ENCODE peak calls at places on chromosomes 12 and 14, in five cellular contexts. K, X, W, V and U are unnamed samples.

GRCh38 chr14:63659726-63660125 is 18.1 kb upstream of the WDR89 start:
- DNase-seq in K (no peak), X (no peak), W (no peak), V (no peak), U (no peak)

GRCh38 chr14:54285030-54285429 is 111.8 kb upstream of the CDKN3 start:
- DNase-seq in K (no peak), X (no peak), W (no peak), V (no peak), U (no peak)

GRCh38 chr14:98437113-98437512 is 834.9 kb downstream of the BCL11B start:
- DNase-seq in K (no peak), X (no peak), W (no peak), V (no peak), U (no peak)

GRCh38 chr12:2652011-2652400 is 142.8 kb upstream of the FKBP4 start:
- DNase-seq in K (no peak), X (no peak), W (no peak), V (no peak), U (no peak)

GRCh38 chr12:2833327-2833726 is 1.5 kb downstream of the NRIP2 start:
- DNase-seq in K (no peak), X (no peak), W (no peak), V (no peak), U (no peak)

GRCh38 chr12:89685363-89685972 is 23.2 kb downstream of the ATP2B1 start:
- DNase-seq in K (no peak), X (no peak), W (no peak), V (no peak), U (no peak)

GRCh38 chr14:58131386-58131785 is 20.6 kb downstream of the ARMH4 start:
- DNase-seq in K (no peak), X (no peak), W (no peak), V (no peak), U (no peak)

GRCh38 chr14:31934767-31935266 is 142.3 kb upstream of the ARHGAP5 start:
- DNase-seq in K (no peak), X (no peak), W (no peak), V (peak), U (peak)

GRCh38 chr12:52877242-52877641 is 27.6 kb downstream of the KRT8 start:
- DNase-seq in K (no peak), X (no peak), W (no peak), V (no peak), U (no peak)

GRCh38 chr12:69630191-69630590 is 19.5 kb upstream of the LRRC10 start:
- DNase-seq in K (no peak), X (no peak), W (no peak), V (no peak), U (no peak)

GRCh38 chr12:59548930-59549329 is 46.9 kb upstream of the SLC16A7 start:
- DNase-seq in K (no peak), X (no peak), W (no peak), V (no peak), U (no peak)

GRCh38 chr14:80188571-80188970 is 22.7 kb downstream of the DIO2 start:
- DNase-seq in K (no peak), X (no peak), W (no peak), V (no peak), U (no peak)

GRCh38 chr14:92154283-92154942 is 32.6 kb downstream of the CPSF2 start:
- DNase-seq in K (no peak), X (no peak), W (no peak), V (no peak), U (no peak)

GRCh38 chr14:24325131-24325530 is 9.7 kb downstream of the ADCY4 start:
- DNase-seq in K (no peak), X (no peak), W (no peak), V (no peak), U (no peak)

GRCh38 chr12:130335517-130336392 is 1.9 kb upstream of the PIWIL1 start:
- DNase-seq in K (no peak), X (no peak), W (no peak), V (peak), U (peak)

GRCh38 chr12:118544569-118544968 is 168.2 kb downstream of the SUDS3 start:
- DNase-seq in K (no peak), X (peak), W (no peak), V (no peak), U (no peak)

GRCh38 chr12:113039911-113040425 is 16.6 kb upstream of the DTX1 start:
- DNase-seq in K (no peak), X (no peak), W (no peak), V (no peak), U (no peak)

GRCh38 chr12:11228268-11228879 is 41.1 kb downstream of the PRB3 start:
- DNase-seq in K (peak), X (no peak), W (no peak), V (peak), U (peak)